ENCODE peak calls at places on chromosomes 11 and 22, in nine cellular contexts. B is cardiac muscle cell; M is lung; S is testis; J is CD4-positive, CD25-positive, alpha-beta regulatory T cell; I is IMR-90; A is right atrium auricular region; T is adipocyte; O is right cardiac atrium. P is an unnamed sample. For H3K4me1, the result is how much of the 10 kb centered on the place peaks cover.

GRCh38 chr11:126392638-126393023 is 37.1 kb downstream of the ST3GAL4 start:
- DNase-seq in B (no peak), M (no peak), S (peak), J (no peak), I (no peak), A (no peak), T (no peak), O (peak), P (no peak)

GRCh38 chr11:119340335-119341221 is at the start of gene C1QTNF5:
- DNase-seq in B (peak), M (peak), S (peak), J (no peak), I (peak), A (peak), T (peak), O (peak), P (no peak)

GRCh38 chr11:14902650-14903350 is 10.8 kb upstream of the CYP2R1 start:
- DNase-seq in B (no peak), M (no peak), S (no peak), J (no peak), I (peak), A (no peak), T (peak), O (no peak), P (no peak)

GRCh38 chr11:64358907-64359711 is at the start of gene RPS6KA4:
- DNase-seq in B (peak), M (no peak), S (peak), J (peak), I (peak), A (no peak), T (peak), O (peak), P (peak)

GRCh38 chr11:102111787-102112653 is 1.8 kb downstream of the YAP1 start:
- DNase-seq in B (peak), M (no peak), S (peak), J (peak), I (peak), A (no peak), T (peak), O (no peak), P (peak)

GRCh38 chr11:13304655-13305340 is 27.2 kb downstream of the BMAL1 start:
- DNase-seq in B (no peak), M (no peak), S (no peak), J (no peak), I (no peak), A (no peak), T (no peak), O (no peak), P (no peak)

GRCh38 chr11:134261000-134261399 is 7.6 kb downstream of the ACAD8 start:
- DNase-seq in B (no peak), M (no peak), S (no peak), J (no peak), I (no peak), A (no peak), T (no peak), O (no peak), P (no peak)

GRCh38 chr22:12601870-12602779 is 2925.9 kb upstream of the OR11H1 start:
- DNase-seq in B (no peak), M (no peak), S (peak), J (no peak), I (no peak), A (no peak), T (no peak), O (peak), P (no peak)

GRCh38 chr11:123590296-123590912 is 64.0 kb downstream of the SCN3B start:
- DNase-seq in B (no peak), M (no peak), S (peak), J (no peak), I (peak), A (no peak), T (peak), O (no peak), P (peak)

GRCh38 chr22:26635117-26635516 is 13.4 kb downstream of the CRYBA4 start:
- DNase-seq in B (no peak), M (no peak), S (no peak), J (no peak), I (no peak), A (no peak), T (no peak), O (no peak), P (no peak)

GRCh38 chr11:67276821-67277230 is 10.6 kb downstream of the GRK2 start:
- DNase-seq in B (peak), M (no peak), S (no peak), J (peak), I (peak), A (no peak), T (no peak), O (peak), P (peak)

GRCh38 chr11:126115253-126115540 is 52.5 kb upstream of the CDON start:
- DNase-seq in B (no peak), M (peak), S (no peak), J (no peak), I (no peak), A (no peak), T (peak), O (peak), P (peak)

GRCh38 chr11:45537617-45538016 is 127.8 kb downstream of the CHST1 start:
- DNase-seq in B (no peak), M (no peak), S (no peak), J (no peak), I (peak), A (no peak), T (peak), O (no peak), P (no peak)

GRCh38 chr11:57482782-57483569 is 22.6 kb downstream of the RTN4RL2 start:
- DNase-seq in B (peak), M (no peak), S (peak), J (peak), I (peak), A (no peak), T (peak), O (peak), P (no peak)

GRCh38 chr11:32792948-32793475 is 1.4 kb downstream of the CCDC73 start:
- DNase-seq in B (peak), M (peak), S (peak), J (peak), I (peak), A (peak), T (peak), O (peak), P (no peak)

GRCh38 chr22:47165998-47166397 is 403.5 kb downstream of the TBC1D22A start:
- DNase-seq in B (no peak), M (no peak), S (no peak), J (no peak), I (no peak), A (no peak), T (no peak), O (no peak), P (peak)

GRCh38 chr11:46541593-46542371 is 52.0 kb downstream of the AMBRA1 start:
- DNase-seq in B (no peak), M (peak), S (peak), J (no peak), I (no peak), A (no peak), T (no peak), O (peak), P (no peak)

GRCh38 chr22:22210375-22210774 is 34.2 kb upstream of the VPREB1 start:
- DNase-seq in B (no peak), M (no peak), S (no peak), J (peak), I (peak), A (no peak), T (peak), O (no peak), P (no peak)

GRCh38 chr11:10637629-10638028 is 55.9 kb downstream of the IRAG1 start:
- DNase-seq in B (no peak), M (no peak), S (no peak), J (no peak), I (no peak), A (no peak), T (no peak), O (no peak), P (no peak)

GRCh38 chr11:48880021-48880441 is 103.7 kb downstream of the TRIM51G start:
- DNase-seq in B (no peak), M (no peak), S (no peak), J (no peak), I (no peak), A (no peak), T (no peak), O (peak), P (no peak)

GRCh38 chr11:130476200-130476921 is 27.9 kb downstream of the ADAMTS15 start:
- DNase-seq in B (peak), M (no peak), S (no peak), J (no peak), I (peak), A (peak), T (no peak), O (no peak), P (peak)

GRCh38 chr11:92796744-92797143 is 172.7 kb upstream of the MTNR1B start:
- DNase-seq in B (no peak), M (no peak), S (no peak), J (no peak), I (no peak), A (no peak), T (no peak), O (no peak), P (no peak)

GRCh38 chr11:68880851-68881250 is 22.8 kb downstream of the MRPL21 start:
- DNase-seq in B (no peak), M (no peak), S (no peak), J (no peak), I (no peak), A (no peak), T (no peak), O (no peak), P (no peak)

GRCh38 chr22:39237276-39238123 is 7.3 kb downstream of the PDGFB start:
- DNase-seq in B (no peak), M (peak), S (no peak), J (no peak), I (no peak), A (no peak), T (no peak), O (peak), P (no peak)
- H3K4me1 ChIP-seq in B (half or more), M (under half), S (under half), J (half or more), I (under half), A (half or more), T (under half), O (under half), P (under half)

GRCh38 chr22:29206372-29207230 is 905 bp downstream of the EMID1 start:
- DNase-seq in B (no peak), M (no peak), S (no peak), J (no peak), I (no peak), A (no peak), T (no peak), O (no peak), P (peak)
- H3K4me3 ChIP-seq in B (peak), M (peak), S (peak), J (no peak), I (peak), A (peak), T (peak), O (peak), P (peak)

GRCh38 chr11:114137054-114137453 is 77.5 kb downstream of the ZBTB16 start:
- DNase-seq in B (no peak), M (no peak), S (no peak), J (peak), I (no peak), A (no peak), T (no peak), O (no peak), P (no peak)
- H3K4me1 ChIP-seq in B (under half), M (half or more), S (under half), J (under half), I (under half), A (half or more), T (half or more), O (half or more), P (under half)

DNA sequence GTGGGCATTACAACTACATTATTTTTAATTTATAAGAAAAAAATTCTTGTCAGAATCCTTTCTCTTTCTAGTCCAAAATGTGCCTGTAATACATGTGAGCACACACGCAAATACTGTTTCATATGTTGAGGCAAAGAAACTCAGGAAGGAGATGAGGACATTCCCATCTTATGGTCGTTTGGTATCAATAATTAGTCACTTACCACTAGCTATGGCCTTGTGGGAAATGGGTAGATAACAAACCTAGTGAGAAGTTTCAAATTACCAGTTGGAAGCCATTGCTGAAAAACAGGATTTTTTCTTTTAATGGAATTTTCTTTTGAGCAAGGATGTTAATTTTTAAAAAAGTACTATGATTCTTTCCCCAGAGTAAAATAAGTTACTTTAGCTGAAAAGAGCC is 25.7 kb downstream of the AMOTL1 start:
- DNase-seq in B (no peak), M (no peak), S (no peak), J (no peak), I (peak), A (no peak), T (no peak), O (no peak), P (no peak)
- H3K4me3 ChIP-seq in B (no peak), M (no peak), S (no peak), J (no peak), I (no peak), A (no peak), T (peak), O (no peak), P (no peak)

GRCh38 chr11:28457481-28458145 is 349.4 kb downstream of the METTL15 start:
- DNase-seq in B (no peak), M (no peak), S (no peak), J (no peak), I (no peak), A (no peak), T (no peak), O (no peak), P (no peak)
- H3K4me1 ChIP-seq in B (under half), M (under half), S (under half), J (under half), I (under half), A (under half), T (under half), O (under half), P (under half)

P was measured in SJSA1.